ENCODE peak calls at places on chromosomes 6 and 20, in nine cellular contexts. J is BE2C, O is fibroblast of lung, Z is cardiac fibroblast, P is stomach, T is uterus, C is heart left ventricle, S is fibroblast of mammary gland, X is fibroblast of the aortic adventitia. L is an unnamed sample.

GRCh38 chr6:147141690-147142308 is 62.4 kb upstream of the STXBP5 start:
- DNase-seq in O (peak), S (peak), J (no peak), P (no peak), T (no peak), C (no peak), Z (no peak), X (peak), L (peak)

GRCh38 chr6:105170066-105170465 is 9.7 kb downstream of the POPDC3 start:
- DNase-seq in X (no peak), O (peak), S (peak), T (no peak), P (no peak), Z (no peak), J (no peak), C (no peak), L (peak)

GRCh38 chr6:69795469-69796080 is 1.2 kb downstream of the LMBRD1 start:
- DNase-seq in C (no peak), T (no peak), P (no peak), X (peak), O (no peak), Z (peak), S (no peak), J (no peak), L (peak)

GRCh38 chr6:122778961-122779671 is 400 bp upstream of the FABP7 start:
- DNase-seq in O (peak), T (no peak), S (no peak), J (no peak), Z (no peak), X (no peak), C (no peak), P (no peak), L (no peak)

GRCh38 chr6:11428895-11429294 is 108.7 kb upstream of the TMEM170B start:
- DNase-seq in S (peak), C (no peak), X (no peak), J (no peak), T (no peak), O (peak), P (no peak), Z (peak), L (peak)

GRCh38 chr6:170146640-170147039 is 144.2 kb downstream of the DLL1 start:
- DNase-seq in S (no peak), J (no peak), X (no peak), C (peak), T (no peak), Z (no peak), O (no peak), P (no peak), L (no peak)

GRCh38 chr20:34920055-34920454 is 35.6 kb downstream of the GSS start:
- DNase-seq in Z (no peak), S (no peak), O (no peak), X (no peak), J (no peak), P (no peak), T (no peak), C (no peak), L (no peak)

GRCh38 chr6:160036790-160037206 is 67.9 kb downstream of the IGF2R start:
- DNase-seq in O (peak), S (peak), Z (peak), X (peak), C (peak), T (peak), J (no peak), P (no peak), L (peak)

GRCh38 chr6:52571099-52571755 is 5.6 kb downstream of the TRAM2 start:
- DNase-seq in Z (no peak), J (peak), X (no peak), O (no peak), S (no peak), T (no peak), P (no peak), C (no peak), L (no peak)

GRCh38 chr6:143581835-143582480 is 70.4 kb upstream of the FUCA2 start:
- DNase-seq in X (peak), O (peak), P (no peak), S (peak), J (no peak), C (no peak), T (no peak), Z (peak), L (peak)

GRCh38 chr6:135935951-135936601 is 84.6 kb downstream of the PDE7B start:
- DNase-seq in T (no peak), X (peak), C (no peak), J (no peak), Z (peak), P (no peak), S (peak), O (peak), L (peak)

GRCh38 chr6:92826633-92827032 is 592.7 kb downstream of the EPHA7 start:
- DNase-seq in S (no peak), Z (no peak), X (no peak), C (no peak), P (no peak), O (no peak), T (no peak), J (no peak), L (no peak)

GRCh38 chr20:53922901-53923314 is 147.5 kb downstream of the BCAS1 start:
- DNase-seq in O (peak), S (peak), P (no peak), Z (peak), X (peak), C (no peak), T (no peak), J (no peak), L (no peak)

GRCh38 chr6:119821380-119821779 is 471.8 kb upstream of the MAN1A1 start:
- DNase-seq in O (no peak), P (no peak), S (no peak), Z (no peak), J (no peak), T (no peak), X (no peak), C (no peak), L (no peak)

GRCh38 chr6:129890164-129890563 is 29.0 kb upstream of the TMEM244 start:
- DNase-seq in P (no peak), C (no peak), Z (no peak), X (peak), J (no peak), S (peak), T (no peak), O (peak), L (peak)

GRCh38 chr6:40293824-40294188 is 293.4 kb downstream of the LRFN2 start:
- DNase-seq in T (no peak), P (no peak), S (no peak), O (no peak), J (no peak), C (no peak), X (no peak), Z (no peak), L (no peak)

GRCh38 chr20:42949865-42950264 is 239.8 kb downstream of the PTPRT start:
- DNase-seq in O (no peak), X (no peak), Z (no peak), S (no peak), C (no peak), T (no peak), J (no peak), P (no peak), L (no peak)
- TF ChIP-seq CTCF in O (no peak), X (no peak), Z (no peak), S (no peak), C (no peak), T (no peak), J (no peak), P (no peak), L (no peak)

DNA sequence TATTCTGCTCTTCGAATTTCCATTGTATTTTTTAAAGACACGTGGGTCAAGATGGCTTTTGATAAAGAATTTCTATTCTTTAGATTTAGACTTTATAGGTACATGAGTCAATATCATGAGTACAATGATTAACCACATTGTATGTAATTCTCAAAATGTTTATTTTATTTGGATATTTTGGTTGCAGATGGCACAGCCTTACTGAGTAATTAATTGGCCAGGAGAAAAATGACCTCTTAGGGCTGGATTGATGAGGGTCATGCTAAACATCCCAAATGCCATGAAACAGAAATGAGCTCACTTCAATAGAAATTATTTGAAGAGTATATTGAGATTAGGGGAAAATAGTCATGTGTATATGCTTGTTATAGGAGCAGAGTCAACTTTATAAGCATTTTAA is 131.2 kb upstream of the CCN2 start:
- DNase-seq in T (no peak), C (no peak), Z (no peak), J (no peak), S (peak), P (no peak), O (peak), X (no peak), L (no peak)
- H3K4me3 ChIP-seq in T (no peak), C (no peak), Z (no peak), J (no peak), S (no peak), P (no peak), O (no peak), X (no peak), L (no peak)

GRCh38 chr6:39189915-39190544 is 39.2 kb downstream of the KCNK5 start:
- DNase-seq in S (no peak), C (no peak), Z (peak), J (peak), O (no peak), P (peak), X (peak), T (no peak), L (no peak)
- TF ChIP-seq CTCF in S (no peak), C (peak), Z (peak), J (peak), O (peak), P (peak), X (peak), T (no peak), L (no peak)

DNA sequence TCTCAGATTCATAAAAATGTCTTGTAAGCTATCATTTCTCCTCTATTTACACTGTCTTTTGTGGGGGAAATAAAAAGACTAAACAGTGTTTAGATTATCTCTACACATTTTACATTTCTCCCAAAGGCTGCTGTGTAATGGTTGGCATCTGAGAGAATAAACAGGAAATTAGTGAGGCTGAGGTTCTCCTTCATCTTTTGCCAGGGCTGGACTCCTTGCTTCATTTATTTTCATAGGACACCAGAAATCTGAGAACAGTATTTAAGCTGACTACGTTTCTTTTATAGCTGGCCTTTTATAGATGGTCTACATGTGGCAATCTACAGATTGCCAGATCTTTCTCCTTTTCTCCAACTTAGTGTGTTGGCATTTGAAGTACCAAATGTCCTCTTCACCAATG is 41.5 kb downstream of the PLCB4 start:
- DNase-seq in J (no peak), T (no peak), S (no peak), P (no peak), X (no peak), Z (peak), C (no peak), O (peak), L (no peak)
- H3K4me3 ChIP-seq in J (no peak), T (no peak), S (no peak), P (no peak), X (no peak), Z (no peak), C (no peak), O (no peak), L (no peak)

GRCh38 chr20:23358923-23359572 is 2.9 kb upstream of the GZF1 start:
- DNase-seq in P (peak), S (no peak), O (no peak), T (no peak), X (no peak), Z (no peak), C (no peak), J (no peak), L (no peak)

GRCh38 chr20:23361108-23361650 is 803 bp upstream of the GZF1 start:
- DNase-seq in Z (peak), P (no peak), T (peak), J (no peak), S (peak), O (no peak), X (peak), C (no peak), L (peak)

GRCh38 chr20:23358563-23358906 is 3.4 kb upstream of the GZF1 start:
- DNase-seq in S (no peak), X (no peak), O (no peak), Z (no peak), T (no peak), P (no peak), C (no peak), J (no peak), L (no peak)

GRCh38 chr20:23356203-23356602 is 5.6 kb downstream of the NXT1 start:
- DNase-seq in Z (no peak), O (no peak), T (no peak), J (no peak), C (peak), S (no peak), X (no peak), P (no peak), L (no peak)

GRCh38 chr20:23357767-23358562 is 4.0 kb upstream of the GZF1 start:
- DNase-seq in C (peak), P (peak), J (peak), O (peak), Z (peak), S (peak), T (peak), X (peak), L (peak)
- TF ChIP-seq CTCF in C (no peak), P (no peak), J (no peak), O (no peak), Z (no peak), S (no peak), T (no peak), X (no peak), L (no peak)

DNA sequence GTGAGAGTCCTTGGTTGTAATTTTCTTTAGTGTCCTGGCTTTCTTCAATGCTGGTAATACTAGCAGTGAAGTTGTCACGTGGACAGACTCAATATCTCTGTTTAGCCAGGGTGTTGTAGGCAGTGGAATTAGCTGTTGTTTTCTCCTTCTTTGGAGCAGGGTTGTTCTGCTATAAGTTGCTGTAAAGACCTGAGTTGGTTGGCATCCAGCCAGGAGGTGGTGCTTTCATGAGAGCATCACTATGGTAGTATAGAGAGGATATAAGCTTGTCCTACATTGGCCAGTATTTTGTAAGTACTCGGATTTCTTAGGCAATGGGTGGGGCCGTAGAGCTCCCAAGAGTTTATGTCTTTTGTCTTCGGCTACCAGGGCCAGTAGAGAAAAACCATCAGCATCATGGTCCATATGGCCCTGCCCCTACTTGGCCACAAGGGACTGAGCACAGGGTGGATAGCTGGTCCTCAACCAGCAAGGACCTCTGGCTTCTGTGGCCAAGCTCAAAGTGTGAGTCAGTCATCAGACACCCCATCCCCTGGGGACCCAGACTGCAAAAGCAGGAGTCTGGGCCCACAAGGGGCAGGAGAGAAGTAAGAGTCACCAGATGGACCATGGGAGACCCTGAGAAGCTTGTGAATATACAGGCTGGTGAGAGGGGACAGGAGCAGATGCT is 127.9 kb upstream of the NXT1 start:
- DNase-seq in C (no peak), Z (no peak), O (no peak), J (no peak), S (no peak), T (no peak), X (no peak), P (no peak), L (no peak)
- H3K4me3 ChIP-seq in C (no peak), Z (no peak), O (no peak), J (no peak), S (no peak), T (no peak), X (no peak), P (no peak), L (no peak)

GRCh38 chr20:31570735-31571617 is 34.1 kb upstream of the ID1 start:
- DNase-seq in P (no peak), O (peak), X (no peak), J (peak), T (no peak), C (peak), S (no peak), Z (no peak), L (no peak)

GRCh38 chr20:31570021-31570463 is 35.0 kb upstream of the ID1 start:
- DNase-seq in T (no peak), C (no peak), X (no peak), S (no peak), J (no peak), Z (no peak), P (no peak), O (peak), L (no peak)

GRCh38 chr20:31573555-31574295 is 31.4 kb upstream of the ID1 start:
- DNase-seq in T (no peak), Z (no peak), P (no peak), O (peak), C (no peak), S (no peak), X (peak), J (no peak), L (no peak)

GRCh38 chr20:31572701-31573554 is 32.2 kb upstream of the ID1 start:
- DNase-seq in J (peak), Z (peak), S (peak), X (peak), T (peak), P (peak), C (peak), O (peak), L (peak)

DNA sequence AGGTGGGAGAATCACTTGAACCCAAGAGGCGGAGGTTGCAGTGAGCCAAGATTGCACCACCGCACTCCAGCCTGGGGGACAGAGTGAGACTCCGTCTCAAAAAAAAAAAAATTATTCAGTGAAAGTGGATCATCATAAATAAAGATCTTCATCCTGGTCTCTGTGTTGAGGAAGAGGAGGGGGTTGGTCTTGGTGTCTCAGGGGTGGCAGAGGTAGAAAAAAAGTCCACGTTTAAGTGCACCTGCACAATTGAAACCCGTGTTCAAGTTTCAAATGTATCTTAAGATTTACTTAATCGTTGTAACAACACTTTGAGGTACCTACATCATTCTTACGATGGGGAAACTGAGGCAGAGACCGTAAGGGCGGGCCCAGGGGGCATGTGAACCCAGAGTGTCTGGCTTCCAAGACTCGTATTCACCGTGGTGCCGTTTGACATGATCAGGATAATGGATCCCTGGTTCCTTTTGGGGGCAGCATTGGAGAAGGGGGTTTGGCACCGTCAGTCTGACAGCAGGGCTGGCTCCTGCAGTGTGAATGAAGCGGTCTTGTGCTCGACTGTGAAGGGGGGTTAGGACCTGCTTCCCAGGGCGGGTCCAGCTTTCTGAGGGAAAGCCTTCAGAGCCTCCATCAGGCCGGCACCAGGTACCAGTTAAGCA is 32.9 kb upstream of the ID1 start:
- DNase-seq in X (no peak), S (no peak), O (no peak), C (no peak), J (no peak), P (no peak), T (no peak), Z (no peak), L (no peak)
- TF ChIP-seq CTCF in X (no peak), S (no peak), O (no peak), C (no peak), J (no peak), P (no peak), T (no peak), Z (no peak), L (no peak)

DNA sequence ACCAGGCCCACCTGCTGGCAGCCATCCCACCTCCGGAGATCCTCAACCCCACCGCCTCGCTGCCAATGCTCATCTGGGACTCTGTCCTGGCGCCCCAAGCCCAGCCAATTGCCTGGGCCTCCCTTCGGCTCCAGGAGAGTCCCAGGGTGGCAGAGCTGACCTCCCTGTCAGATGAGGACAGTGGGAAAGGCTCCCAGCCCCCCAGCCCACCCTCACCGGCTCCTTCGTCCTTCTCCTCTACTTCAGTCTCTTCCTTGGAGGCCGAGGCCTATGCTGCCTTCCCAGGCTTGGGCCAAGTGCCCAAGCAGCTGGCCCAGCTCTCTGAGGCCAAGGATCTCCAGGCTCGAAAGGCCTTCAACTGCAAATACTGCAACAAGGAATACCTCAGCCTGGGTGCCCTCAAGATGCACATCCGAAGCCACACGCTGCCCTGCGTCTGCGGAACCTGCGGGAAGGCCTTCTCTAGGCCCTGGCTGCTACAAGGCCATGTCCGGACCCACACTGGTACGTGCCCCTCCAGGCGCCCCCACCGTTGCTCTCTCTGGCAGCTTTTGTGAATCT is 1.1 kb downstream of the SNAI1 start:
- DNase-seq in S (no peak), T (no peak), Z (peak), P (no peak), J (no peak), C (peak), O (peak), X (peak), L (peak)
- H3K4me3 ChIP-seq in S (peak), T (peak), Z (peak), P (peak), J (peak), C (peak), O (peak), X (peak), L (peak)

L was measured in fibroblast of pulmonary artery.